ENCODE peak calls at places on chromosomes 1 and 21, in five cellular contexts. F is GM23248, R is neural progenitor cell, U is mesenchymal stem cell, N is PC-9. G is an unnamed sample.
A peak's percentile ranks its signal among the peaks of the same experiment; 100 is the strongest.

GRCh38 chr1:33347650-33347992 is 26.7 kb upstream of the A3GALT2 start:
- DNase-seq in F (peak; percentile 41), R (no peak), U (no peak), N (no peak), G (no peak)

GRCh38 chr1:6599141-6599975 is 3.3 kb downstream of the KLHL21 start:
- DNase-seq in F (peak; percentile 48), R (no peak), U (no peak), N (peak; percentile 63), G (no peak)

GRCh38 chr1:98781906-98782305 is 120.4 kb downstream of the SNX7 start:
- DNase-seq in F (no peak), R (no peak), U (no peak), N (no peak), G (no peak)

GRCh38 chr1:30952098-30952497 is 43.5 kb upstream of the SDC3 start:
- DNase-seq in F (no peak), R (no peak), U (no peak), N (no peak), G (no peak)

GRCh38 chr1:47809301-47810084 is 187.7 kb downstream of the TRABD2B start:
- DNase-seq in F (no peak), R (no peak), U (no peak), N (no peak), G (no peak)

GRCh38 chr1:243848165-243849088 is 1.6 kb downstream of the AKT3 start:
- DNase-seq in F (peak; percentile 14), R (no peak), U (no peak), N (no peak), G (no peak)

GRCh38 chr1:31666290-31666963 is 21.8 kb upstream of the PEF1 start:
- DNase-seq in F (peak; percentile 40), R (no peak), U (peak; percentile 39), N (peak; percentile 52), G (no peak)

GRCh38 chr1:225845633-225846259 is 35.8 kb downstream of the EPHX1 start:
- DNase-seq in F (peak; percentile 90), R (peak; percentile 93), U (peak; percentile 80), N (peak; percentile 80), G (peak; percentile 97)

GRCh38 chr21:36134820-36135390 is at the start of gene CBR3:
- DNase-seq in F (peak; percentile 81), R (peak; percentile 48), U (peak; percentile 61), N (peak; percentile 60), G (peak; percentile 43)

GRCh38 chr1:58898739-58899580 is 115.1 kb upstream of the JUN start:
- DNase-seq in F (no peak), R (no peak), U (peak; percentile 58), N (no peak), G (no peak)

GRCh38 chr1:109570414-109570813 is 22.0 kb downstream of the GNAI3 start:
- DNase-seq in F (peak; percentile 37), R (no peak), U (no peak), N (peak; percentile 45), G (peak; percentile 59)

GRCh38 chr1:26127235-26128163 is 15.9 kb downstream of the PDIK1L start:
- DNase-seq in F (no peak), R (no peak), U (no peak), N (no peak), G (no peak)

GRCh38 chr1:230292739-230293720 is 133.1 kb downstream of the PGBD5 start:
- DNase-seq in F (no peak), R (peak; percentile 36), U (no peak), N (no peak), G (no peak)

GRCh38 chr21:34358866-34359265 is 4.9 kb upstream of the KCNE2 start:
- DNase-seq in F (no peak), R (no peak), U (no peak), N (no peak), G (no peak)

GRCh38 chr1:151062738-151063371 is 2.7 kb downstream of the MLLT11 start:
- DNase-seq in F (peak; percentile 97), R (no peak), U (peak; percentile 90), N (peak; percentile 48), G (no peak)

GRCh38 chr1:243454328-243454997 is 198.6 kb downstream of the SDCCAG8 start:
- DNase-seq in F (no peak), R (no peak), U (no peak), N (no peak), G (no peak)

DNA sequence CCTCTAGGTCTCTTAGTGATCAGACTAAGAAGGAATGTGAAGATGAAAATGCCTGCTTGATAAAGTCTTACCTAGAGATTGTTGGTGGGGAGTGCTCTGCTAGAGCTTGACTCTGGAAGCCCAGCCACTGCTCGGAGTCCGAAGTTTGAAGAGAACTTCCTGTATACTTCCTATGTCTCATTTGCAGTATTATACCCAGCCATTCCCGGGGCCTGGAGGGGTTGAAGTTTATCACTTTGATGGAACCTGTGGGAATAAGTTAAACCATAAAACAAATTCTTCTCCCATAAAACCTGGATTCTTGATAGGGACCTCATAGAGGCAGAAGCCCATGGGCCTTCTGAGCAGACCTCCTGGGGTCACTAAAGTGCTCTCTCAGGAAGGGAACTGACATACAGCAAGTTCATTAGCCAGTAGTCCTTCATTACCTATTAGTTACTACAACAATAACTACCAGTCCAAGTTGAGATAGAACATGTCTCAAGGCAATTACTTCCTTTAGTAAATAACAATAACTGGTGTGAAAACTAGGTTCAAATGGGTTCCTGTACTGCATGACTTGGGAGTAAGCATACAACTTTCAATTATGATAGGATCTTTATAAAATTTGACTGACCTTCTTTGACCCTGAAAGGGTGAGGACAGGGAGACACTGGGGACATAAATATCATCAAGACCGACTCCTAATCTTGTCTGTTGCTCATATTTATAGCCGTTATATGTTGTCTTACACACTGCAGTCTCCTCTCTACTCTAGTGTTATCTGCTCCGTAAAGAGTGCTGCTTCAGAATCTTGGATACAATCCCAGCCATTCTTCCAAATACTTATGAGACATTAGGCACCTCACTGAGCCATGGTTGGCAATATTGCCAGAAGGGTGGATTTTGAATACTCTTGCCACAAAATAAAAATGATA is at the start of gene OR6N1:
- DNase-seq in F (no peak), R (no peak), U (no peak), N (no peak), G (no peak)
- H2AFZ ChIP-seq in F (no peak within 1 kb of the TSS), R (no peak within 1 kb of the TSS), U (no peak within 1 kb of the TSS), N (no peak within 1 kb of the TSS), G (peak within 1 kb of the TSS; percentile 12)

GRCh38 chr1:97529600-97529999 is 391.2 kb downstream of the DPYD start:
- DNase-seq in F (no peak), R (no peak), U (no peak), N (no peak), G (no peak)
- H2AFZ ChIP-seq in F (no peak overlapping the region), R (no peak overlapping the region), U (no peak overlapping the region), N (no peak overlapping the region), G (no peak overlapping the region)

DNA sequence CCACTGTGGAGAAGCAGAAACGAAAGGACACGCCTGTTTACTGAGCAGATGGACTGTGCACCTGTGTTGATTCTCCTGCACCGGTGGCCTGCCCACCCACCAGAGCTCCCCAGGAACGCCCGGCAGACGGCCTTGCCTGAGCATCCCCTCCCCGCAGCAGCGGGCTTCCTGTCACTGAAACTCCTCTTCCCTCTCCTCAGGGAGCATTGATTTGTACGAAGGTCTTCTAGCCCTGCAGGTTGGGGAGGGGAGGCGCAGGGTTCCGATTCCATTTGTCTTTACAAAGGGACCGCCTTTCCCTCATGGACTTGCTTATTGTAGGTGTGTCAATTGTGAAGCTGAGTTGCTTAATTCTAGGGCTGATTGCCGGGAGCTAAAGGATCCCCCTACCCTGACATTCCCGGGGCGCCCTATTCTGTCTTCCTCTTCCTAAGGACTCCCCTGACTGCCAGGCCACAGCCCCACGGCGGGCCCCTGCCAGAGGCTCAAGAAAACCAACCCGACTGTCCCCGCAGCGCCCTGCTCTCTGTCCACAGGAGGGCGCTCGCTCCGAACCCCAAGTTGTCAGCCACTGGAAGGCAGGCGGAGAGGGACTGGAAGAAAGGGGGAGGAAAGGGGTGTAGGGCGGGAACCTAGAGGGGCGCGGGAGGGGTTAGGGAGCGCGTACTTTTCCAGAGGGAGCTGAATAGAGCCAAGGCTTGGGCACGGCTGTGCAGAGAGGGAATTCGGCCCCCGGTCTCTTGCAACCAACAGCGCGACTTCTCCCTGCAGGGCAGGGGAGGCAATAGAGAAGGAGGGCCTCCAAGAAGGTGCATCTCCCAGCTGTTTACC is 2.8 kb downstream of the S100A6 start:
- DNase-seq in F (peak; percentile 93), R (peak; percentile 95), U (peak; percentile 89), N (peak; percentile 85), G (peak; percentile 97)
- H2AFZ ChIP-seq in F (peak overlapping the region; percentile 36), R (peak overlapping the region; percentile 93), U (peak overlapping the region; percentile 56), N (no peak overlapping the region), G (peak overlapping the region; percentile 43)

GRCh38 chr1:228367798-228368791 is 38.5 kb downstream of the TRIM11 start:
- DNase-seq in F (no peak), R (peak; percentile 20), U (no peak), N (peak; percentile 86), G (peak; percentile 62)
- H2AFZ ChIP-seq in F (no peak overlapping the region), R (no peak overlapping the region), U (no peak overlapping the region), N (no peak overlapping the region), G (no peak overlapping the region)

GRCh38 chr1:235901461-235901860 is 34.8 kb upstream of the LYST start:
- DNase-seq in F (peak; percentile 60), R (no peak), U (peak; percentile 40), N (no peak), G (no peak)

GRCh38 chr1:235906436-235906835 is 39.7 kb upstream of the LYST start:
- DNase-seq in F (no peak), R (no peak), U (no peak), N (no peak), G (no peak)

GRCh38 chr1:235898126-235898525 is 31.4 kb upstream of the LYST start:
- DNase-seq in F (no peak), R (no peak), U (peak; percentile 38), N (no peak), G (no peak)

GRCh38 chr1:235907187-235907896 is 40.6 kb upstream of the LYST start:
- DNase-seq in F (no peak), R (no peak), U (no peak), N (no peak), G (no peak)

DNA sequence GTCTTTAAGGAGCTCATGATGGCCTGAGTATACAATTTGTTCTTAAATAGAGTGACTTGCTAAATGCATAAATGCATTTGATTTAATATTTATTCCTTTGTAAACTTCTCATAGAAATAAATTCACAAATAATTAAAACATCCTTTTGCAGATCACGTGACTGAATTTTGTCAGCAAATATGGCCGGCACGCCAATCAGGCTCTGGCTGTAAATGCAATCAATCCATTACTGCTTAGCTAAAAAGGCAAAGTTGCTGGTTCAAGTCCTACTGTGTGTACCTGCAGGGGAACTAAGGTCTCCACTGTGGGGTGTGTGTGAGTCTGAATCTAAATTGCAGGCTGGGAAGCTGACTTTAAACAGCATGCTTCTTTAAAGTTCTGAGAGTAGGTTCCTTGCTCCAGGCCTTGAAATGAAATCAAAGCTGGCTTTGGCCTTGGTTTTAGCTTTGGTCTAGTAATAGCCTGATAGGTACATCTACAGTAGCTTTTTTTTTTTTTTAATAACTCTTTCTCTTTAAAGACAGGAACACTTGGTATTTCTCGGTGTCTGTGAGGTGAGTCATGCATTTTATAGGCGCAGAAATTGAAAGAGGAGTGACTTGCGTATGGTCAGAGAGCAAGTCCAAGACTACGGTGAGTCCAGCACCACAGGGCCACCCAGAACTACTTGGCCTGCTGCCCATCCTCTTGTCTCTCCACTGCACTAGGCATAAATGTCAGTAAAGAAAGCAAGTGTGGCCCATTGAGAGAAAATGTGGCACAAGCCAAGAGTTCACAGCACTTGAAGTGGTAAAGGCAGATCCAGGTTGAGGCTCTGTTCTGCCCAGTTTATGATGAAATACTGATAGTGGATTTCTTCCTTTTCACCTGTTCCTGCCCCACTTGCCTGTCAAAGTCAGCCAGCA is 36.2 kb upstream of the LYST start:
- DNase-seq in F (peak; percentile 74), R (no peak), U (peak; percentile 86), N (peak; percentile 76), G (no peak)
- H2AFZ ChIP-seq in F (peak overlapping the region; percentile 4), R (no peak overlapping the region), U (no peak overlapping the region), N (peak overlapping the region; percentile 41), G (peak overlapping the region; percentile 44)

GRCh38 chr21:16216595-16216994 is 486.8 kb downstream of the USP25 start:
- DNase-seq in F (no peak), R (no peak), U (no peak), N (no peak), G (no peak)
- H2AFZ ChIP-seq in F (no peak overlapping the region), R (no peak overlapping the region), U (no peak overlapping the region), N (no peak overlapping the region), G (no peak overlapping the region)

GRCh38 chr1:204627436-204627835 is 58.1 kb downstream of the LRRN2 start:
- DNase-seq in F (no peak), R (peak; percentile 10), U (no peak), N (no peak), G (no peak)
- H2AFZ ChIP-seq in F (no peak overlapping the region), R (no peak overlapping the region), U (no peak overlapping the region), N (no peak overlapping the region), G (no peak overlapping the region)

G was measured in GM23338.